ENCODE peak calls at places on chromosomes 2 and 18, in five cellular contexts. Q, T, Y, M and P are unnamed samples. For H3K4me1, the result is how much of the 10 kb centered on the place peaks cover.

GRCh38 chr18:50631831-50632285 is 72.0 kb downstream of the MAPK4 start:
- ATAC-seq in Q (no peak), T (no peak), Y (no peak), M (peak), P (peak)

GRCh38 chr2:173414823-173415322 is 60.2 kb downstream of the CDCA7 start:
- ATAC-seq in Q (no peak), T (no peak), Y (no peak), M (no peak), P (no peak)

GRCh38 chr2:78145395-78145996 is 623.3 kb upstream of the LRRTM4 start:
- ATAC-seq in Q (no peak), T (no peak), Y (peak), M (no peak), P (peak)

GRCh38 chr2:120398961-120399888 is 53.3 kb downstream of the INHBB start:
- ATAC-seq in Q (peak), T (no peak), Y (peak), M (no peak), P (no peak)

GRCh38 chr2:1594281-1595171 is 149.8 kb downstream of the PXDN start:
- ATAC-seq in Q (peak), T (no peak), Y (peak), M (no peak), P (no peak)

GRCh38 chr2:110959233-110959632 is 161.5 kb upstream of the BCL2L11 start:
- ATAC-seq in Q (no peak), T (no peak), Y (peak), M (no peak), P (no peak)

GRCh38 chr2:20391951-20392699 is 41.5 kb upstream of the PUM2 start:
- ATAC-seq in Q (no peak), T (peak), Y (peak), M (no peak), P (no peak)

GRCh38 chr2:128809256-128809636 is 490.6 kb upstream of the HS6ST1 start:
- ATAC-seq in Q (no peak), T (no peak), Y (no peak), M (no peak), P (no peak)

GRCh38 chr2:48483506-48483905 is 46.4 kb upstream of the STON1 start:
- ATAC-seq in Q (no peak), T (no peak), Y (no peak), M (no peak), P (peak)

GRCh38 chr2:70113396-70114100 is 26.3 kb downstream of the PCBP1 start:
- ATAC-seq in Q (no peak), T (no peak), Y (no peak), M (no peak), P (no peak)

GRCh38 chr2:32783468-32783867 is 155.6 kb downstream of the TTC27 start:
- ATAC-seq in Q (no peak), T (no peak), Y (no peak), M (no peak), P (no peak)

GRCh38 chr2:157692768-157693167 is 64.1 kb upstream of the ACVR1C start:
- ATAC-seq in Q (no peak), T (no peak), Y (no peak), M (no peak), P (no peak)

GRCh38 chr18:1914489-1914888 is 656.8 kb downstream of the METTL4 start:
- ATAC-seq in Q (no peak), T (peak), Y (peak), M (peak), P (no peak)

GRCh38 chr18:50711401-50711800 is 108.4 kb downstream of the MRO start:
- ATAC-seq in Q (no peak), T (no peak), Y (no peak), M (no peak), P (no peak)

GRCh38 chr2:108978709-108979111 is 10.3 kb downstream of the EDAR start:
- ATAC-seq in Q (no peak), T (no peak), Y (no peak), M (no peak), P (peak)

GRCh38 chr2:241726459-241726858 is 8.0 kb upstream of the D2HGDH start:
- ATAC-seq in Q (no peak), T (no peak), Y (no peak), M (no peak), P (no peak)

GRCh38 chr2:6909431-6910385 is 7.5 kb upstream of the RNF144A start:
- ATAC-seq in Q (no peak), T (peak), Y (no peak), M (no peak), P (no peak)

GRCh38 chr18:79588636-79589481 is 90.7 kb upstream of the CTDP1 start:
- ATAC-seq in Q (no peak), T (no peak), Y (peak), M (peak), P (peak)

GRCh38 chr2:43488737-43489136 is 107.1 kb downstream of the THADA start:
- ATAC-seq in Q (no peak), T (no peak), Y (no peak), M (no peak), P (no peak)

GRCh38 chr2:147600223-147600622 is 244.6 kb upstream of the ACVR2A start:
- ATAC-seq in Q (no peak), T (no peak), Y (no peak), M (no peak), P (peak)

GRCh38 chr2:195562624-195563566 is 94.1 kb upstream of the SLC39A10 start:
- ATAC-seq in Q (peak), T (peak), Y (no peak), M (peak), P (no peak)

GRCh38 chr2:195563857-195564512 is 93.0 kb upstream of the SLC39A10 start:
- ATAC-seq in Q (peak), T (no peak), Y (no peak), M (no peak), P (no peak)

GRCh38 chr2:195559431-195559914 is 97.6 kb upstream of the SLC39A10 start:
- ATAC-seq in Q (no peak), T (no peak), Y (no peak), M (peak), P (peak)

GRCh38 chr2:195560209-195560907 is 96.7 kb upstream of the SLC39A10 start:
- ATAC-seq in Q (no peak), T (no peak), Y (no peak), M (no peak), P (no peak)

GRCh38 chr2:195561205-195562032 is 95.6 kb upstream of the SLC39A10 start:
- ATAC-seq in Q (peak), T (peak), Y (no peak), M (no peak), P (no peak)
- H3K4me1 ChIP-seq in Q (under half), T (under half), Y (under half), M (under half), P (under half)

DNA sequence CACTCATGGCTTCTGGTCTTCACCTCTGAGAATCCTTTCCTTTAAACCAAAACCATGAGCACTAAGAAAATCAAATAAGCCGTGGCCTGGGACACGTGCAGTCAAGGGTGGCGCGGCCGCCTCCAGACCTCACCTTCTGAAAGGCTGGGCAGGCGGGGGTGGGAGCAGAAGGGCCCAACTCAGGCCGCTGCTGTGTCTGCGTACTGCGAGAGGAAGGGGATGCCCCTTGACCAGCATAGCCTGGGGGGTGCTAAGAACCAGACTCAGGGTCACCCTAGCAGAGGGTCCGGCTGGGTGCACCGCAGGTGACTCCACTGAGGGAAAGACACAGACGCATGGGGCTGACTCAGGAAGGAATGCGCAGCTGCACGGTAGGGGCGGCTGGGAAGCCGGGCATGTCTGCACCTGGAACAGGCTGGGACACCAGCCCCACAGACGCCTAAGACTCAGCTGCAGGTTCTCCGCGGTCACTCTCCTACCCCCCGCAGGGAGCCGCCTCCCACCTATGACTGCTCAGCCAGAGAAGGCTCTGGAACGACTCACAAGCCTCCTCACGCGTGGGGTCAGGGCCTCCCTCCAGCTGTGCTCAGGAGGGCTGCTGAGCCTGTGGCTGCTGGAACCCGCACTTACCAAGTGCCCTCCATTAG is 432.4 kb upstream of the MYT1L start:
- ATAC-seq in Q (no peak), T (no peak), Y (no peak), M (peak), P (no peak)
- TF ChIP-seq POLR2AphosphoS5 in Q (no peak), T (no peak), Y (no peak), M (no peak), P (no peak)

DNA sequence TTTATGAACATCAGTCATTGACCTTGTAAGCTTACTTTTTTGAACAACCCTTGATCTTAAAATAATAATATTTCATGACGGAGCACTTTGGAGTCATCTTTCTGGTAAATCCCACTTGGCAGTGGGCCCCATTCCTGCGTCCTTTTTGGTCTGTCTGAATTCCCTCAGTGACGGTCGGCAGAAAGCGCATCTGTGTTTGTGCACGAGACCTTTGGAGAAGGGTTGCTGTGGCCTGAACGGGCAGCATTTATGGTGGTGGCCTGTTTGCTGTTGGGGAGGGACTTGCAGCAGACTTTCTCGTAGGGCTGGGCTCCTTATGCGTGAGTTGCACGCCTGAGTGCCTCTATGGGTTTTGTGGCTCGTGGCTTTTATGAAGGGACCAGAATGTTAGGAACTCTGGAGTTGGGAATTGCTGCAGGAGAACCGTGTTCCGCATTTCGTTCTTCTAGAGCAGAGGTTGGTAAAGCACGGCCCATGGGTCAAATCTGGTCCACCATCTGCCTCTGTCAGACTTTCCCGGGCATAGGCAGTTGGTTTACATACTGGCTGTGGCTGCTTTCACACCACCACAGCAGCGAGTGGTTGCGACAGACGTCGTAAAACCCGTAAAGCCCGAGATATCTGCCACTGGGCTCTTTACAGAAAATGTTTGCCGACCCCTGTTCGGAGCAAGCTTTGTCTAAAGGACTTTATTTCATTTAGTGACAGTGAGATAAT is 30.8 kb downstream of the LPIN1 start:
- ATAC-seq in Q (no peak), T (no peak), Y (no peak), M (no peak), P (no peak)
- H3K4me3 ChIP-seq in Q (no peak), T (no peak), Y (no peak), M (no peak), P (no peak)

GRCh38 chr18:63162271-63163014 is 157.1 kb downstream of the BCL2 start:
- ATAC-seq in Q (no peak), T (no peak), Y (no peak), M (no peak), P (peak)
- H3K4me1 ChIP-seq in Q (under half), T (under half), Y (under half), M (under half), P (under half)

GRCh38 chr2:95346236-95346737 is 49.1 kb downstream of the KCNIP3 start:
- ATAC-seq in Q (peak), T (peak), Y (peak), M (peak), P (peak)
- TF ChIP-seq POLR2AphosphoS5 in Q (no peak), T (no peak), Y (no peak), M (no peak), P (no peak)